ENCODE peak calls at places on chromosomes 3 and 15, in seven cellular contexts. H, V, J, D, E, A and G are unnamed samples.

GRCh38 chr3:133038089-133038730 is at the start of gene TMEM108:
- DNase-seq in A (peak; percentile 88), E (no peak), D (peak; percentile 95), V (peak; percentile 92), H (peak; percentile 95), J (peak; percentile 94), G (peak; percentile 84)

GRCh38 chr15:40282144-40282869 is 557 bp downstream of the ANKRD63 start:
- DNase-seq in D (peak; percentile 50), H (no peak), E (no peak), A (peak; percentile 55), J (no peak), V (no peak), G (no peak)

GRCh38 chr15:25655168-25655956 is 207.8 kb downstream of the ATP10A start:
- DNase-seq in A (no peak), H (no peak), D (no peak), J (no peak), V (no peak), E (no peak), G (no peak)

GRCh38 chr3:193680220-193680619 is 87.2 kb downstream of the OPA1 start:
- DNase-seq in D (no peak), A (no peak), H (no peak), J (no peak), E (no peak), V (no peak), G (no peak)

GRCh38 chr3:47985376-47985775 is 30.8 kb downstream of the MAP4 start:
- DNase-seq in A (no peak), H (no peak), J (no peak), E (no peak), D (no peak), V (no peak), G (no peak)

GRCh38 chr3:53708001-53708621 is 138.1 kb downstream of the CHDH start:
- DNase-seq in V (peak; percentile 48), H (no peak), E (no peak), J (peak; percentile 12), D (no peak), A (no peak), G (no peak)

GRCh38 chr3:164459526-164460151 is 618.7 kb downstream of the SI start:
- DNase-seq in D (no peak), A (no peak), H (no peak), E (no peak), J (no peak), V (no peak), G (no peak)

GRCh38 chr3:36923523-36923943 is 21.3 kb downstream of the TRANK1 start:
- DNase-seq in E (no peak), D (no peak), H (no peak), A (no peak), V (no peak), J (no peak), G (no peak)

GRCh38 chr3:54941690-54942362 is 14.0 kb upstream of the LRTM1 start:
- DNase-seq in E (no peak), V (no peak), H (no peak), J (no peak), A (no peak), D (no peak), G (no peak)

GRCh38 chr3:156217674-156218352 is 97.4 kb downstream of the KCNAB1 start:
- DNase-seq in A (no peak), H (no peak), V (no peak), D (no peak), J (no peak), E (no peak), G (no peak)

GRCh38 chr3:126917232-126917804 is 65.6 kb upstream of the PLXNA1 start:
- DNase-seq in V (no peak), D (no peak), E (no peak), H (no peak), J (no peak), A (no peak), G (no peak)

GRCh38 chr15:98795980-98796379 is 147.6 kb downstream of the IGF1R start:
- DNase-seq in E (no peak), J (no peak), H (peak; percentile 19), D (no peak), A (no peak), V (no peak), G (no peak)

GRCh38 chr3:140630366-140630765 is 47.5 kb upstream of the TRIM42 start:
- DNase-seq in V (no peak), A (no peak), J (no peak), D (no peak), E (no peak), H (no peak), G (no peak)

GRCh38 chr3:98371853-98372252 is 18.2 kb downstream of the OR5K4 start:
- DNase-seq in E (no peak), J (no peak), D (no peak), V (no peak), H (no peak), A (no peak), G (no peak)

GRCh38 chr3:67804545-67804944 is 150.1 kb upstream of the SUCLG2 start:
- DNase-seq in E (no peak), D (no peak), A (no peak), V (no peak), J (no peak), H (no peak), G (no peak)

GRCh38 chr3:138460536-138461205 is 26.3 kb downstream of the ESYT3 start:
- DNase-seq in H (no peak), J (no peak), V (no peak), E (no peak), A (no peak), D (no peak), G (no peak)

GRCh38 chr3:64141476-64141875 is 83.8 kb downstream of the PRICKLE2 start:
- DNase-seq in V (no peak), D (no peak), E (no peak), H (peak; percentile 60), J (no peak), A (no peak), G (no peak)

GRCh38 chr3:14452676-14453367 is 50.4 kb downstream of the SLC6A6 start:
- DNase-seq in A (peak; percentile 72), H (peak; percentile 80), V (peak; percentile 92), E (no peak), D (peak; percentile 70), J (peak; percentile 80), G (peak; percentile 97)

GRCh38 chr3:30711867-30712266 is 105.5 kb downstream of the TGFBR2 start:
- DNase-seq in E (no peak), J (no peak), A (no peak), H (no peak), D (no peak), V (no peak), G (no peak)

GRCh38 chr15:96043586-96044171 is 286.8 kb upstream of the NR2F2 start:
- DNase-seq in A (no peak), J (no peak), E (no peak), D (no peak), H (no peak), V (no peak), G (no peak)